ENCODE peak calls at places on chromosome 14, in ten cellular contexts. L is NCI-H510A treated with DMSO at 0.1 percent for 48 hours, H is ACHN, J is endodermal cell, U is lower leg skin, B is COR-L47, T is NCI-H1092 treated with DMSO at 0.1 percent for 48 hours, V is H54, S is iPS-NIHi11, G is astrocyte of the spinal cord. W is an unnamed sample.

GRCh38 chr14:100533647-100534485 is 53.4 kb downstream of the BEGAIN start:
- DNase-seq in L (no peak), H (no peak), J (no peak), U (peak; percentile 13), B (no peak), T (no peak), V (no peak), S (peak; percentile 13), G (no peak), W (peak; percentile 52)

GRCh38 chr14:52446355-52446754 is 106.0 kb downstream of the TXNDC16 start:
- DNase-seq in L (no peak), H (no peak), J (no peak), U (no peak), B (no peak), T (no peak), V (no peak), S (no peak), G (no peak), W (no peak)

GRCh38 chr14:90553298-90553920 is 156.6 kb downstream of the CALM1 start:
- DNase-seq in L (no peak), H (no peak), J (no peak), U (no peak), B (peak; percentile 44), T (peak; percentile 48), V (no peak), S (no peak), G (no peak), W (no peak)

GRCh38 chr14:34361504-34362011 is 100.5 kb downstream of the SPTSSA start:
- DNase-seq in L (no peak), H (no peak), J (no peak), U (no peak), B (no peak), T (no peak), V (no peak), S (no peak), G (no peak), W (no peak)

GRCh38 chr14:96567289-96567899 is 65.2 kb downstream of the PAPOLA start:
- DNase-seq in L (peak; percentile 50), H (peak; percentile 19), J (no peak), U (no peak), B (peak; percentile 57), T (peak; percentile 19), V (no peak), S (no peak), G (peak; percentile 48), W (no peak)

GRCh38 chr14:86203843-86204242 is 673.9 kb downstream of the FLRT2 start:
- DNase-seq in L (no peak), H (no peak), J (no peak), U (no peak), B (no peak), T (no peak), V (no peak), S (no peak), G (no peak), W (no peak)

GRCh38 chr14:29712586-29712985 is 215.1 kb downstream of the PRKD1 start:
- DNase-seq in L (no peak), H (no peak), J (no peak), U (no peak), B (peak; percentile 37), T (peak; percentile 98), V (no peak), S (no peak), G (no peak), W (no peak)

GRCh38 chr14:75470238-75470797 is 42.5 kb downstream of the JDP2 start:
- DNase-seq in L (no peak), H (no peak), J (no peak), U (no peak), B (no peak), T (peak; percentile 93), V (no peak), S (no peak), G (no peak), W (no peak)

GRCh38 chr14:59918824-59919581 is 941 bp upstream of the LRRC9 start:
- DNase-seq in L (peak; percentile 50), H (peak; percentile 22), J (no peak), U (no peak), B (peak; percentile 18), T (peak; percentile 77), V (peak; percentile 3), S (peak; percentile 14), G (peak; percentile 55), W (no peak)

GRCh38 chr14:81323621-81324400 is 76.3 kb downstream of the STON2 start:
- DNase-seq in L (peak; percentile 46), H (peak; percentile 77), J (peak; percentile 88), U (peak; percentile 36), B (peak; percentile 55), T (no peak), V (peak; percentile 35), S (peak; percentile 79), G (peak; percentile 23), W (no peak)

GRCh38 chr14:33589334-33589733 is 361.5 kb downstream of the EGLN3 start:
- DNase-seq in L (no peak), H (no peak), J (no peak), U (peak; percentile 18), B (no peak), T (no peak), V (no peak), S (no peak), G (peak; percentile 88), W (no peak)

GRCh38 chr14:33457021-33457420 is 493.9 kb downstream of the EGLN3 start:
- DNase-seq in L (no peak), H (no peak), J (no peak), U (no peak), B (no peak), T (no peak), V (no peak), S (no peak), G (no peak), W (no peak)

GRCh38 chr14:64293976-64294671 is at the start of gene ESR2:
- DNase-seq in L (peak; percentile 64), H (peak; percentile 37), J (peak; percentile 80), U (no peak), B (peak; percentile 0), T (peak; percentile 49), V (no peak), S (peak; percentile 66), G (peak; percentile 51), W (no peak)

GRCh38 chr14:67387195-67387594 is 24.8 kb downstream of the PLEK2 start:
- DNase-seq in L (no peak), H (peak; percentile 3), J (no peak), U (no peak), B (no peak), T (no peak), V (no peak), S (no peak), G (no peak), W (no peak)

W was measured in right atrium auricular region.